ENCODE peak calls at places on chromosomes 16 and 17, in four cellular contexts. R, C, J and U are unnamed samples.

GRCh38 chr16:84239910-84240309 is at the start of gene KCNG4:
- DNase-seq in R (no peak), C (no peak), J (no peak), U (no peak)

GRCh38 chr17:18093616-18094408 is 6.1 kb downstream of the DRG2 start:
- DNase-seq in R (peak; percentile 34), C (peak; percentile 73), J (no peak), U (no peak)

GRCh38 chr17:80790981-80791742 is 200.5 kb upstream of the CHMP6 start:
- DNase-seq in R (no peak), C (no peak), J (no peak), U (no peak)

GRCh38 chr16:24013733-24014645 is 178.2 kb downstream of the PRKCB start:
- DNase-seq in R (no peak), C (no peak), J (peak; percentile 81), U (no peak)

GRCh38 chr17:70307430-70307829 is 138.1 kb downstream of the KCNJ2 start:
- DNase-seq in R (no peak), C (no peak), J (no peak), U (no peak)

GRCh38 chr16:88807626-88808453 is 3.9 kb downstream of the APRT start:
- DNase-seq in R (no peak), C (no peak), J (no peak), U (no peak)

GRCh38 chr17:75059369-75060345 is 12.6 kb downstream of the KCTD2 start:
- DNase-seq in R (peak; percentile 82), C (peak; percentile 10), J (no peak), U (no peak)

GRCh38 chr17:75098861-75099260 is 10.9 kb upstream of the ARMC7 start:
- DNase-seq in R (no peak), C (no peak), J (no peak), U (no peak)

GRCh38 chr17:19579867-19580565 is 46.4 kb downstream of the SLC47A1 start:
- DNase-seq in R (no peak), C (no peak), J (no peak), U (no peak)

GRCh38 chr16:35150805-35151312 is 1691.4 kb downstream of the TP53TG3F start:
- DNase-seq in R (no peak), C (no peak), J (no peak), U (no peak)

GRCh38 chr16:87006789-87007745 is 310.1 kb downstream of the C16orf95 start:
- DNase-seq in R (peak; percentile 24), C (no peak), J (no peak), U (no peak)

GRCh38 chr16:1548234-1548633 is 14.8 kb downstream of the TMEM204 start:
- DNase-seq in R (no peak), C (no peak), J (no peak), U (no peak)

GRCh38 chr16:27924411-27925118 is 138.9 kb downstream of the GSG1L start:
- DNase-seq in R (peak; percentile 3), C (peak; percentile 22), J (no peak), U (no peak)

GRCh38 chr17:43416998-43417891 is 18.5 kb downstream of the ARL4D start:
- DNase-seq in R (no peak), C (no peak), J (no peak), U (no peak)

GRCh38 chr17:42431758-42432161 is 8.7 kb upstream of the CAVIN1 start:
- DNase-seq in R (no peak), C (no peak), J (no peak), U (no peak)

GRCh38 chr16:57970971-57971370 is at the start of gene CNGB1:
- DNase-seq in R (no peak), C (no peak), J (no peak), U (no peak)